ENCODE peak calls at places on chromosome 18, in six cellular contexts. F is HepG2, Y is K562, V is GM12878, U is GM12891, X is H1. B is an unnamed sample.

GRCh38 chr18:2087877-2088673 is 483.2 kb downstream of the METTL4 start:
- DNase-seq in F (no peak), Y (no peak), V (no peak), U (no peak), X (no peak), B (no peak)

GRCh38 chr18:35775887-35776286 is 194.3 kb downstream of the GALNT1 start:
- DNase-seq in F (no peak), Y (peak), V (no peak), U (no peak), X (no peak), B (no peak)

GRCh38 chr18:10465157-10465990 is 10.9 kb downstream of the APCDD1 start:
- DNase-seq in F (no peak), Y (no peak), V (no peak), U (no peak), X (no peak), B (no peak)

GRCh38 chr18:51569153-51569552 is 371.7 kb upstream of the MEX3C start:
- DNase-seq in F (no peak), Y (no peak), V (no peak), U (no peak), X (no peak), B (no peak)

GRCh38 chr18:40375811-40376210 is 1579.2 kb upstream of the PIK3C3 start:
- DNase-seq in F (no peak), Y (no peak), V (no peak), U (no peak), X (no peak), B (no peak)

GRCh38 chr18:25946540-25946939 is 143.9 kb downstream of the SS18 start:
- DNase-seq in F (no peak), Y (no peak), V (no peak), U (no peak), X (no peak), B (no peak)

GRCh38 chr18:69400976-69401474 is 337 bp downstream of the DOK6 start:
- DNase-seq in F (no peak), Y (no peak), V (no peak), U (no peak), X (peak), B (peak)

GRCh38 chr18:35918564-35918963 is 53.9 kb upstream of the RMP24 start:
- DNase-seq in F (no peak), Y (no peak), V (no peak), U (no peak), X (no peak), B (no peak)

GRCh38 chr18:2985628-2986027 is 27.3 kb downstream of the LPIN2 start:
- DNase-seq in F (peak), Y (peak), V (no peak), U (no peak), X (no peak), B (no peak)

GRCh38 chr18:76572517-76573247 is 77.6 kb upstream of the ZNF516 start:
- DNase-seq in F (peak), Y (no peak), V (no peak), U (no peak), X (peak), B (no peak)

GRCh38 chr18:78221496-78221895 is 758.1 kb upstream of the SALL3 start:
- DNase-seq in F (no peak), Y (no peak), V (no peak), U (no peak), X (no peak), B (no peak)

GRCh38 chr18:54247488-54248175 is 21.7 kb upstream of the POLI start:
- DNase-seq in F (no peak), Y (no peak), V (no peak), U (no peak), X (no peak), B (no peak)

GRCh38 chr18:43888601-43889000 is 611.3 kb upstream of the SYT4 start:
- DNase-seq in F (no peak), Y (no peak), V (no peak), U (no peak), X (no peak), B (no peak)

GRCh38 chr18:34251919-34252318 is 27.2 kb upstream of the NOL4 start:
- DNase-seq in F (no peak), Y (no peak), V (no peak), U (no peak), X (no peak), B (no peak)

GRCh38 chr18:22684268-22684667 is 248.9 kb upstream of the RBBP8 start:
- DNase-seq in F (no peak), Y (no peak), V (no peak), U (no peak), X (no peak), B (no peak)
- TF ChIP-seq POLR2A in F (no peak), Y (no peak), V (no peak), U (no peak), X (no peak), B (no peak)

GRCh38 chr18:67639872-67640271 is 123.4 kb upstream of the DSEL start:
- DNase-seq in F (no peak), Y (no peak), V (no peak), U (no peak), X (no peak), B (no peak)

GRCh38 chr18:67636597-67637385 is 120.3 kb upstream of the DSEL start:
- DNase-seq in F (no peak), Y (no peak), V (no peak), U (no peak), X (no peak), B (no peak)

GRCh38 chr18:67633939-67634338 is 117.4 kb upstream of the DSEL start:
- DNase-seq in F (no peak), Y (no peak), V (no peak), U (no peak), X (no peak), B (no peak)

GRCh38 chr18:67634631-67635338 is 118.3 kb upstream of the DSEL start:
- DNase-seq in F (no peak), Y (no peak), V (no peak), U (no peak), X (no peak), B (no peak)
- TF ChIP-seq TAF1 in F (no peak), Y (no peak), V (no peak), U (no peak), X (no peak), B (no peak)

GRCh38 chr18:74733592-74733991 is 135.9 kb downstream of the ZNF407 start:
- DNase-seq in F (peak), Y (no peak), V (no peak), U (no peak), X (no peak), B (no peak)
- TF ChIP-seq POLR2A in F (no peak), Y (no peak), V (no peak), U (no peak), X (no peak), B (no peak)

GRCh38 chr18:58942486-58942885 is 77.8 kb downstream of the ZNF532 start:
- DNase-seq in F (no peak), Y (no peak), V (no peak), U (no peak), X (no peak), B (no peak)
- TF ChIP-seq TAF1 in F (no peak), Y (no peak), V (no peak), U (no peak), X (no peak), B (no peak)

DNA sequence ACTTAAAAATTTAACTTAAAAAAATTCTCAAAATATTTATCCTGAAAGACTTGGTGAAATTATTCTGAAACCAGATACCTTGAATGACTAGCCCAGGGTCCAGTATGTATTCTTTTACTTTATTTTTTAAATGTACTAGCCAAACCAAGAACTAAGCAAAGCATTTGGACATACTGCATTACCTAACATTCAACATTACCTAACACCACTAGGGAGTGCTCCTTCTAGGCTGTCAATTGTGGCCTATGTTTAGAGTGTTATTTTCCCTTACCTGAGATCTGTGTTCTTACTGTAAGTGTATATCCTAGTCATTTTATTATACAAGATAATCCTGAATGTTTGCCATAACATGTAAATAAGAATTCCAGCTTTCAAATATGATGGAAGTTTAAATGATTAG is 496.6 kb downstream of the PTPRM start:
- DNase-seq in F (no peak), Y (no peak), V (no peak), U (no peak), X (no peak), B (no peak)
- TF ChIP-seq POLR2A in F (no peak), Y (no peak), V (no peak), U (no peak), X (no peak), B (no peak)

DNA sequence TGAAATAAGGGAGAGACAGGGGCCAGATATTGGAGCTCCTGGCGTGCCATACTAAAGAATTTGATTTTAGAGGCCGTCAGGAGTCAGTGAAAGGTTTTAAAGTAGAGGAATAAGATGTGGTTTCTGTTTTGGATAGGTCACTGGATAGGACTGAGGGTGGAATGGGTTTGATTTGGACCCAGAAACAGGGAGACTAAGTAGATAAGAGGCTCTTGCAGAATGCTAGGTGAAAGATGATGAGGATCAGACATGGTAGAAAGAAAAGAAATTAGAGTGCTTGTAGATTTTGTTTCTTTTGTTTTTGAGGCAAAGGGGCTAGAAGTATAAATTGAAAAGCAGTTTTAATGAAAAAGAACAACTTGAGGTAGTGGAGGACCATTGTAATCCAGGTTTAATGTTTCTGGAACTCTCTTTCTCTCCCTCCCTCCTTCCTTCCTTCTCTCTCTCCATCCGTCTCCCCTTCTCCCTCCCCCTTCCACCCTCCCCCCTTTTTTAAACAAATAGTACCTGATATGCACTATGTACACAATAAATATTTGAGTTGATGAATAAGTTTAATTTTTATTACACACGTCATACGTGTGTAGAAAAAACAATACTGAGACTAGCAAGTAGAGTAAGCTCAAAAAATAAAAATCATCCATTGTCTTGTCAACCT is 1.9 kb downstream of the NDUFV2 start:
- DNase-seq in F (no peak), Y (peak), V (no peak), U (no peak), X (no peak), B (no peak)
- TF ChIP-seq TAF1 in F (no peak), Y (no peak), V (no peak), U (no peak), X (no peak), B (no peak)

B was measured in GM12892.